ENCODE peak calls at places on chromosomes 6 and 20, in five cellular contexts. L, S, D, R and Z are unnamed samples. For H3K4me1 and H3K9me3, the result is how much of the 10 kb centered on the place peaks cover.

GRCh38 chr6:136780972-136781371 is 11.3 kb downstream of the MAP3K5 start:
- DNase-seq in L (no peak), S (no peak), D (no peak), R (no peak), Z (no peak)

GRCh38 chr6:29964904-29965872 is 22.9 kb downstream of the HLA-A start:
- DNase-seq in L (peak), S (peak), D (peak), R (peak), Z (peak)

GRCh38 chr6:127053032-127053908 is 65.2 kb upstream of the RSPO3 start:
- DNase-seq in L (peak), S (no peak), D (no peak), R (no peak), Z (no peak)

GRCh38 chr6:45419574-45420082 is 41.9 kb upstream of the SUPT3H start:
- DNase-seq in L (peak), S (peak), D (peak), R (peak), Z (peak)

GRCh38 chr6:31083742-31084354 is 28.5 kb downstream of the C6orf15 start:
- DNase-seq in L (peak), S (peak), D (no peak), R (no peak), Z (peak)

GRCh38 chr6:79949235-79949634 is 1.9 kb upstream of the ELOVL4 start:
- DNase-seq in L (peak), S (peak), D (peak), R (no peak), Z (peak)

GRCh38 chr6:85113934-85114582 is 335.8 kb upstream of the NT5E start:
- DNase-seq in L (peak), S (no peak), D (peak), R (no peak), Z (no peak)

GRCh38 chr6:128127650-128128049 is 226.8 kb upstream of the THEMIS start:
- DNase-seq in L (no peak), S (no peak), D (no peak), R (no peak), Z (no peak)

GRCh38 chr6:123745877-123746276 is 57.8 kb upstream of the NKAIN2 start:
- DNase-seq in L (peak), S (no peak), D (peak), R (no peak), Z (no peak)

GRCh38 chr20:59661141-59661540 is 56.8 kb downstream of the PHACTR3 start:
- DNase-seq in L (no peak), S (no peak), D (no peak), R (no peak), Z (no peak)

GRCh38 chr20:62823688-62824475 is 7.0 kb downstream of the COL9A3 start:
- DNase-seq in L (no peak), S (no peak), D (no peak), R (peak), Z (no peak)

GRCh38 chr6:73722318-73723060 is 26.5 kb downstream of the CD109 start:
- DNase-seq in L (peak), S (no peak), D (peak), R (no peak), Z (no peak)

GRCh38 chr20:36491901-36492617 is 49.3 kb upstream of the MYL9 start:
- DNase-seq in L (peak), S (peak), D (peak), R (no peak), Z (no peak)

GRCh38 chr20:16479666-16480065 is 93.6 kb downstream of the KIF16B start:
- DNase-seq in L (no peak), S (no peak), D (no peak), R (no peak), Z (no peak)

GRCh38 chr20:41664584-41664983 is 46.4 kb upstream of the CHD6 start:
- DNase-seq in L (peak), S (no peak), D (no peak), R (no peak), Z (no peak)

GRCh38 chr20:24786096-24786495 is 163.0 kb upstream of the CST7 start:
- DNase-seq in L (no peak), S (no peak), D (no peak), R (no peak), Z (no peak)

GRCh38 chr20:24785141-24785924 is 163.7 kb upstream of the CST7 start:
- DNase-seq in L (peak), S (no peak), D (peak), R (no peak), Z (no peak)

GRCh38 chr20:24787071-24787470 is 162.0 kb upstream of the CST7 start:
- DNase-seq in L (no peak), S (no peak), D (no peak), R (no peak), Z (no peak)

GRCh38 chr20:24787621-24788020 is 161.4 kb upstream of the CST7 start:
- DNase-seq in L (no peak), S (no peak), D (no peak), R (no peak), Z (no peak)

GRCh38 chr20:24786646-24787045 is 162.4 kb upstream of the CST7 start:
- DNase-seq in L (no peak), S (no peak), D (no peak), R (no peak), Z (no peak)
- H3K4me1 ChIP-seq in L (under half), S (under half), D (under half), R (under half), Z (under half)

GRCh38 chr20:47044938-47045337 is 150.3 kb downstream of the EYA2 start:
- DNase-seq in L (no peak), S (no peak), D (no peak), R (no peak), Z (no peak)

GRCh38 chr20:47043076-47043475 is 148.4 kb downstream of the EYA2 start:
- DNase-seq in L (no peak), S (no peak), D (no peak), R (no peak), Z (no peak)

GRCh38 chr20:47040506-47041125 is 146.0 kb downstream of the EYA2 start:
- DNase-seq in L (no peak), S (no peak), D (no peak), R (no peak), Z (no peak)

GRCh38 chr20:47041500-47041899 is 146.9 kb downstream of the EYA2 start:
- DNase-seq in L (no peak), S (no peak), D (no peak), R (no peak), Z (no peak)

GRCh38 chr20:47042464-47042863 is 147.8 kb downstream of the EYA2 start:
- DNase-seq in L (no peak), S (no peak), D (no peak), R (no peak), Z (no peak)
- H3K9me3 ChIP-seq in L (under half), S (under half), D (under half), R (under half), Z (under half)

DNA sequence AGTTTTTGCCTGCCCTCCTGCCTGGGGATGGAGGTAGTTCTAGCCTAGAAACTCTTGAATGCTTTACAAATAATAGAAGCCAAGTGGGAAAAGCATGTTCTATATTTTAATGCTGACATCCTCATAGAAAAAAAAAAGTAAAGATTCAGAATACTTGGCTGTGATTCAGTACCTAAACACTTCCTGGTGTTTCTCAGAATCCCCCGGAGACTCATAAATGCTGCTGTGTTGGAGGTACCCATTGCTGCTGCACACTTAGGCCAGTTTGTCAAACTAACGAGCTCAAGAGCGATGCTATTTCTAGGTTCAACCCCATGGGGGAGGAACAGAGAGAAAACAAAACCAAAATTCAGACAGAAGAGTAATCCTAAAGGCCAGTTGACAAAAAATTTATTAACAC is 38.8 kb upstream of the ZFP64 start:
- DNase-seq in L (peak), S (no peak), D (no peak), R (no peak), Z (no peak)
- H3K4me3 ChIP-seq in L (no peak), S (no peak), D (no peak), R (no peak), Z (no peak)

GRCh38 chr6:112235956-112236355 is 18.4 kb downstream of the LAMA4 start:
- DNase-seq in L (peak), S (peak), D (peak), R (no peak), Z (no peak)
- H3K4me1 ChIP-seq in L (under half), S (under half), D (under half), R (half or more), Z (under half)

GRCh38 chr6:27448456-27448855 is 24.4 kb downstream of the ZNF184 start:
- DNase-seq in L (no peak), S (no peak), D (no peak), R (no peak), Z (no peak)
- H3K9me3 ChIP-seq in L (under half), S (under half), D (half or more), R (under half), Z (under half)

DNA sequence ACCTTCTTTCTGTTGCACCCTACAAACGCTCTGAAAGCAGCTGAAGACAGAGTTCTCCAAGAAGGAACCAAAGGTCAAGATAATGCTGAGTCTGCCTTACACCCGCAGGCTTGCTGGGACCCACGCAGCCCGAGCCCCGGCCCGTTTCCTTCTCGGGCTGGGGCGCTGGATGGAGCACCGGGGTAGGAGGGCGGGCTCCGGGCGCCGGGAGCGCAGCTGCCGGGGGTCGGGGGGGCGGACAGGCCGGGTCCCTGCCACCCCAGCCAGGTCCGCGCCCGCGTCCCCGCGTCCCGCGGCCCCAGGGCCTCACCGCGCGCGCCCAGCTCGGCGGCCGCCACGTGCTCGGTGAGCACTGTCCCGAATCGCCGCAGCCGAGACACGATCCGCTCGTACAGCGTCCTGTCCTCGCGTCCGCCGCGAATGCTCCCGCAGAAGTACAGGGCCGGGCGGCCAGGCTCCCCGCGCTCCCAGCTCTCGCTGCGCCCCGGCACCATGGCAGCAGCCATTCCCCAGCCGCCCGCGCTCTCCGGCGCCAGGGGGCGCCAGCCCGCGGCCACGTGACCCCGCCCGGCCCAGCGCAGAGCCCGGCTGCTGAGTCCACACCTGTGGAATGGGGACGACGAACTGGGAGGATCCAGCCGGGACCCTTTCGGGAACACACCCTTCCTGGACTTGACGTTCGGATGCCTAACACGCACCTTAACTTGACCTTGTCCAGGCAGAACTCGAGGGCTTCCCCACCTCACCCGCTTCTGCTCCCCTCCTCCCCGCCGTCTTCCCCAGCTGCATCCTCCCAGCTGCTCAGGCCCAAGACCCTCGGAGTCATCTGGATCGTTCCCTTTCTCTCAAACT is at the start of gene DNPH1:
- DNase-seq in L (peak), S (peak), D (peak), R (peak), Z (peak)
- H3K4me3 ChIP-seq in L (peak), S (peak), D (peak), R (peak), Z (peak)

GRCh38 chr20:3328501-3328900 is 79.0 kb downstream of the DNAAF9 start:
- DNase-seq in L (no peak), S (no peak), D (no peak), R (no peak), Z (no peak)
- H3K4me1 ChIP-seq in L (under half), S (under half), D (under half), R (under half), Z (under half)

GRCh38 chr6:129485746-129486145 is 224.2 kb downstream of the ARHGAP18 start:
- DNase-seq in L (no peak), S (no peak), D (no peak), R (no peak), Z (no peak)
- H3K9me3 ChIP-seq in L (under half), S (under half), D (under half), R (under half), Z (under half)

DNA sequence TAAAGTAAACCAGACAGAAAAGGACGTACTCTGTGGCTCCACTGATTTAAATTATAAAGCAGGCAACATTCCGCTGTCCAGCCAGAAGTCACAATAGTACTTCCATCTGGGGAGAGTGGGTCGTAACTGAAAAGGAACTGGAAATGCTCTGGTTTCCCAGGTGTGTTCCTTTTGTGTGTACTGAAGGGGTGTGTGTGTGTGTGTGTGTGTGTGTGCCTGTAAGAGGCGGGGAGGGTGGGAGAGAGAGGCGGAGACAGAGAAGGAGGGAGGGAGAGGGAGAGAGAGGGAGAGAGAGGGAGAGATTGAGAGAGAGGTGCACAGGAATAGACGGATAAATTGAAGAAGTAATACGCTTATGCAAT is 178.4 kb upstream of the ZNF184 start:
- DNase-seq in L (no peak), S (no peak), D (peak), R (no peak), Z (no peak)
- H3K4me3 ChIP-seq in L (peak), S (no peak), D (peak), R (no peak), Z (no peak)